ENCODE peak calls at places on chromosomes 7 and 10, in ten cellular contexts. C is adrenal gland, A is H54, P is stomach, B is K562, X is HCT116, Y is tibial nerve, L is breast epithelium, O is prostate gland, U is ovary. W is an unnamed sample.

GRCh38 chr7:127876393-127876792 is 154.8 kb downstream of the LRRC4 start:
- DNase-seq in C (no peak), A (no peak), P (no peak), B (no peak), X (no peak), Y (no peak), L (no peak), O (no peak), U (no peak), W (no peak)

GRCh38 chr10:25682203-25682950 is 251.7 kb upstream of the MYO3A start:
- DNase-seq in C (peak; percentile 59), A (peak; percentile 19), P (no peak), B (peak; percentile 30), X (no peak), Y (no peak), L (no peak), O (no peak), U (no peak), W (no peak)

GRCh38 chr7:111864291-111864976 is 302.1 kb upstream of the IMMP2L start:
- DNase-seq in C (no peak), A (no peak), P (no peak), B (no peak), X (no peak), Y (no peak), L (no peak), O (no peak), U (no peak), W (no peak)

GRCh38 chr7:70710011-70710480 is 421.9 kb upstream of the GALNT17 start:
- DNase-seq in C (peak; percentile 41), A (peak; percentile 65), P (no peak), B (no peak), X (no peak), Y (no peak), L (no peak), O (peak; percentile 54), U (no peak), W (no peak)

GRCh38 chr10:120453886-120454285 is 3.1 kb upstream of the PLPP4 start:
- DNase-seq in C (no peak), A (no peak), P (no peak), B (no peak), X (no peak), Y (no peak), L (no peak), O (no peak), U (no peak), W (no peak)

GRCh38 chr7:144835166-144835611 is 664 bp downstream of the TPK1 start:
- DNase-seq in C (peak; percentile 60), A (peak; percentile 8), P (peak; percentile 35), B (peak; percentile 32), X (no peak), Y (no peak), L (no peak), O (peak; percentile 36), U (peak; percentile 37), W (peak; percentile 70)

GRCh38 chr10:77386833-77387232 is 250.8 kb downstream of the KCNMA1 start:
- DNase-seq in C (no peak), A (peak; percentile 33), P (no peak), B (no peak), X (no peak), Y (no peak), L (no peak), O (no peak), U (no peak), W (no peak)

GRCh38 chr7:120991570-120991969 is 3.1 kb downstream of the CPED1 start:
- DNase-seq in C (no peak), A (no peak), P (no peak), B (no peak), X (no peak), Y (no peak), L (no peak), O (no peak), U (no peak), W (no peak)

GRCh38 chr7:80795174-80795573 is 123.7 kb downstream of the SEMA3C start:
- DNase-seq in C (no peak), A (no peak), P (no peak), B (no peak), X (no peak), Y (no peak), L (no peak), O (no peak), U (no peak), W (no peak)

GRCh38 chr7:99949645-99950228 is 20.3 kb upstream of the GJC3 start:
- DNase-seq in C (no peak), A (no peak), P (no peak), B (no peak), X (no peak), Y (no peak), L (no peak), O (peak; percentile 65), U (no peak), W (no peak)

DNA sequence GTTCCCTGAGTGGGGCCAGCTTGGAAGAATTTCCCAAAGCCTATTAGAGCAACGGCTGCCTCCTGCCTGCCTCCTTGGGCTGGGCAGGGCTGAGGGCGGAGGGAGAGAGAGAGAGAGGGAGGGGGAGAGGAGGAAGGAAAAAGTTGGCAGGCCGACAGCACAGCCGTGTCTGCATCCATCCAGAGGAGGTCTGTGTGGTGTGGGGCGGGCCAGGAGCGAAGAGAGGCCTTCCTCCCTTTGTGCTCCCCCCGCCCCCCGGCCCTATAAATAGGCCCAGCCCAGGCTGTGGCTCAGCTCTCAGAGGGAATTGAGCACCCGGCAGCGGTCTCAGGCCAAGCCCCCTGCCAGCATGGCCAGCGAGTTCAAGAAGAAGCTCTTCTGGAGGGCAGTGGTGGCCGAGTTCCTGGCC is at the start of gene AQP1:
- DNase-seq in C (peak; percentile 45), A (no peak), P (no peak), B (peak; percentile 36), X (no peak), Y (peak; percentile 61), L (no peak), O (no peak), U (peak; percentile 72), W (peak; percentile 96)
- TF ChIP-seq POLR2A in C (no peak), A (no peak), P (no peak), B (no peak), X (no peak), Y (no peak), L (no peak), O (no peak), U (no peak), W (peak; percentile 63)

DNA sequence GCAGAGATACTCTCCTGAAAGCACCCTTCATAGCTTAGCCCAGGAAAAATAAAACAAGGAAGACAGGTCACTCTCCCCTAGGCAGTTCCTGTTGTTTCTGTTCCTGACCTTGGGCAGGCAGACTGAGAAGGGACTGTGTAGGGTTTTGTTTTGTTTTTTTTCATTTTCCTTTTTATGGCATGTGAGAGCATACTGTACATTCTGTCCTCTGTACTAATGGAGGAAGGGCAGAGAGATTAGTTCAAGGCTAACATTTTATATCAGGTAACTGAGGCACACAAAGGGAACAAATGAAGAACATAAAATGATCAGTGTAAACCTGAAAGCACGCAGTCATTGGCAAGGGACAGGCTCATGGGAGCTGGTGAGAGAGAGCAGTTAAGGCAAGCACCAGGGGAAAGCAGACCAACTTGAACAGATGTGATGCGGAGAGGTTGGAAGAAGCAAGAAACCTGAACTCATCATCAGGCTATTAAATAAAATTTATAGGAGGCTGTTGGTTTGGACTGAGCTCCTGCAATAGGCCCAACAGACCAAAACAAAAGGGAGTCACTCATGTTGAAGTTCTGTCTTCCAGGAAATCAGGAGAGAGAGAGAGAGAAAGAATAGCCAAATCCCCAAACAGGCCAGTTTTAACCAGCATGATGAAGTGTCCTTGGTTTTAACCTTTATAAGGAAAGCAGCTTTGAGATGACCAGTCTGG is 34.2 kb upstream of the PDCD4 start:
- DNase-seq in C (no peak), A (no peak), P (no peak), B (no peak), X (no peak), Y (no peak), L (no peak), O (peak; percentile 63), U (no peak), W (peak; percentile 82)
- TF ChIP-seq POLR2A in C (no peak), A (no peak), P (no peak), B (no peak), X (no peak), Y (no peak), L (no peak), O (no peak), U (no peak), W (no peak)

GRCh38 chr10:45374451-45375052 is 536 bp downstream of the ALOX5 start:
- DNase-seq in C (no peak), A (peak; percentile 58), P (no peak), B (no peak), X (no peak), Y (no peak), L (no peak), O (no peak), U (no peak), W (no peak)

GRCh38 chr10:45372251-45372951 is 1.6 kb upstream of the ALOX5 start:
- DNase-seq in C (no peak), A (no peak), P (no peak), B (no peak), X (no peak), Y (no peak), L (no peak), O (no peak), U (no peak), W (no peak)

GRCh38 chr10:45375101-45375500 is 1.1 kb downstream of the ALOX5 start:
- DNase-seq in C (no peak), A (no peak), P (no peak), B (no peak), X (no peak), Y (no peak), L (no peak), O (no peak), U (no peak), W (no peak)

GRCh38 chr10:45373003-45373782 is 823 bp upstream of the ALOX5 start:
- DNase-seq in C (no peak), A (no peak), P (no peak), B (peak; percentile 53), X (no peak), Y (no peak), L (no peak), O (no peak), U (no peak), W (no peak)

DNA sequence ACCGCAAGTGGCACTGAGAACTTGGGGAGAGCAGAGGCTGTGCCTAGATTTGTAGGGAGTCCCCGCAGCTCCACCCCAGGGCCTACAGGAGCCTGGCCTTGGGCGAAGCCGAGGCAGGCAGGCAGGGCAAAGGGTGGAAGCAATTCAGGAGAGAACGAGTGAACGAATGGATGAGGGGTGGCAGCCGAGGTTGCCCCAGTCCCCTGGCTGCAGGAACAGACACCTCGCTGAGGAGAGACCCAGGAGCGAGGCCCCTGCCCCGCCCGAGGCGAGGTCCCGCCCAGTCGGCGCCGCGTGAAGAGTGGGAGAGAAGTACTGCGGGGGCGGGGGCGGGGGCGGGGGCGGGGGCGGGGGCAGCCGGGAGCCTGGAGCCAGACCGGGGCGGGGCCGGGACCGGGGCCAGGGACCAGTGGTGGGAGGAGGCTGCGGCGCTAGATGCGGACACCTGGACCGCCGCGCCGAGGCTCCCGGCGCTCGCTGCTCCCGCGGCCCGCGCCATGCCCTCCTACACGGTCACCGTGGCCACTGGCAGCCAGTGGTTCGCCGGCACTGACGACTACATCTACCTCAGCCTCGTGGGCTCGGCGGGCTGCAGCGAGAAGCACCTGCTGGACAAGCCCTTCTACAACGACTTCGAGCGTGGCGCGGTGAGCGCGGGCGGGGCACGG is at the start of gene ALOX5:
- DNase-seq in C (peak; percentile 57), A (no peak), P (peak; percentile 80), B (peak; percentile 97), X (no peak), Y (no peak), L (peak; percentile 64), O (peak; percentile 46), U (peak; percentile 39), W (no peak)
- TF ChIP-seq POLR2A in C (no peak), A (no peak), P (no peak), B (peak; percentile 37), X (no peak), Y (no peak), L (no peak), O (peak; percentile 59), U (no peak), W (no peak)

GRCh38 chr10:129564923-129565322 is 97.9 kb downstream of the MGMT start:
- DNase-seq in C (no peak), A (no peak), P (no peak), B (no peak), X (no peak), Y (no peak), L (no peak), O (no peak), U (no peak), W (no peak)
- TF ChIP-seq POLR2A in C (no peak), A (no peak), P (no peak), B (no peak), X (no peak), Y (no peak), L (no peak), O (no peak), U (no peak), W (no peak)

W was measured in sigmoid colon.